ENCODE peak calls at places on chromosomes 5 and 9, in seven cellular contexts. One of them, this sample, is unnamed.
A peak's percentile ranks its signal among the peaks of the same experiment; 100 is the strongest.

GRCh38 chr5:102130386-102130785 is 165.7 kb downstream of the SLCO4C1 start:
- DNase-seq in LHCN-M2: no peak
- DNase-seq in B cell: no peak
- DNase-seq in HEK293T: no peak
- DNase-seq in effector memory CD8-positive, alpha-beta T cell: no peak
- DNase-seq in suprapubic skin: no peak
- DNase-seq in stimulated activated CD8-positive, alpha-beta memory T cell treated with anti-CD3 and anti-CD28 coated beads, Interleukin-15, amount 100 ng/mL, for 24 hours: no peak
- DNase-seq in this sample: no peak

GRCh38 chr5:137580030-137580429 is 80.9 kb upstream of the SPOCK1 start:
- DNase-seq in LHCN-M2: no peak
- DNase-seq in B cell: no peak
- DNase-seq in stimulated activated CD8-positive, alpha-beta memory T cell treated with anti-CD3 and anti-CD28 coated beads, Interleukin-15, amount 100 ng/mL, for 24 hours: no peak
- DNase-seq in effector memory CD8-positive, alpha-beta T cell: no peak
- DNase-seq in suprapubic skin: no peak
- DNase-seq in HEK293T: peak; percentile 14
- DNase-seq in this sample: no peak

GRCh38 chr5:56264417-56265025 is 31.4 kb upstream of the ANKRD55 start:
- DNase-seq in suprapubic skin: no peak
- DNase-seq in stimulated activated CD8-positive, alpha-beta memory T cell treated with anti-CD3 and anti-CD28 coated beads, Interleukin-15, amount 100 ng/mL, for 24 hours: no peak
- DNase-seq in B cell: no peak
- DNase-seq in HEK293T: peak; percentile 65
- DNase-seq in effector memory CD8-positive, alpha-beta T cell: no peak
- DNase-seq in LHCN-M2: peak; percentile 69
- DNase-seq in this sample: peak; percentile 52

GRCh38 chr9:100099722-100100042 is 639 bp downstream of the INVS start:
- DNase-seq in suprapubic skin: no peak
- DNase-seq in HEK293T: peak; percentile 17
- DNase-seq in stimulated activated CD8-positive, alpha-beta memory T cell treated with anti-CD3 and anti-CD28 coated beads, Interleukin-15, amount 100 ng/mL, for 24 hours: no peak
- DNase-seq in LHCN-M2: no peak
- DNase-seq in B cell: no peak
- DNase-seq in effector memory CD8-positive, alpha-beta T cell: no peak
- DNase-seq in this sample: no peak

GRCh38 chr5:91049800-91050199 is 333.3 kb downstream of the ARRDC3 start:
- DNase-seq in B cell: no peak
- DNase-seq in suprapubic skin: no peak
- DNase-seq in LHCN-M2: peak; percentile 49
- DNase-seq in effector memory CD8-positive, alpha-beta T cell: no peak
- DNase-seq in HEK293T: no peak
- DNase-seq in stimulated activated CD8-positive, alpha-beta memory T cell treated with anti-CD3 and anti-CD28 coated beads, Interleukin-15, amount 100 ng/mL, for 24 hours: no peak
- DNase-seq in this sample: no peak

GRCh38 chr9:85647571-85647970 is 94.2 kb downstream of the AGTPBP1 start:
- DNase-seq in stimulated activated CD8-positive, alpha-beta memory T cell treated with anti-CD3 and anti-CD28 coated beads, Interleukin-15, amount 100 ng/mL, for 24 hours: no peak
- DNase-seq in LHCN-M2: no peak
- DNase-seq in effector memory CD8-positive, alpha-beta T cell: no peak
- DNase-seq in HEK293T: no peak
- DNase-seq in B cell: peak; percentile 11
- DNase-seq in suprapubic skin: no peak
- DNase-seq in this sample: peak; percentile 31

GRCh38 chr9:114503009-114503408 is 2.3 kb downstream of the WHRN start:
- DNase-seq in B cell: no peak
- DNase-seq in suprapubic skin: no peak
- DNase-seq in stimulated activated CD8-positive, alpha-beta memory T cell treated with anti-CD3 and anti-CD28 coated beads, Interleukin-15, amount 100 ng/mL, for 24 hours: no peak
- DNase-seq in HEK293T: no peak
- DNase-seq in effector memory CD8-positive, alpha-beta T cell: no peak
- DNase-seq in LHCN-M2: no peak
- DNase-seq in this sample: peak; percentile 61

GRCh38 chr9:78680196-78680595 is 383.3 kb downstream of the PSAT1 start:
- DNase-seq in effector memory CD8-positive, alpha-beta T cell: no peak
- DNase-seq in suprapubic skin: no peak
- DNase-seq in B cell: no peak
- DNase-seq in HEK293T: no peak
- DNase-seq in stimulated activated CD8-positive, alpha-beta memory T cell treated with anti-CD3 and anti-CD28 coated beads, Interleukin-15, amount 100 ng/mL, for 24 hours: no peak
- DNase-seq in LHCN-M2: no peak
- DNase-seq in this sample: no peak

GRCh38 chr5:102760815-102761214 is 5.7 kb downstream of the PAM start:
- DNase-seq in B cell: no peak
- DNase-seq in effector memory CD8-positive, alpha-beta T cell: no peak
- DNase-seq in LHCN-M2: peak; percentile 37
- DNase-seq in HEK293T: no peak
- DNase-seq in suprapubic skin: no peak
- DNase-seq in stimulated activated CD8-positive, alpha-beta memory T cell treated with anti-CD3 and anti-CD28 coated beads, Interleukin-15, amount 100 ng/mL, for 24 hours: no peak
- DNase-seq in this sample: no peak

GRCh38 chr9:129383005-129383414 is 204.9 kb upstream of the IER5L start:
- DNase-seq in stimulated activated CD8-positive, alpha-beta memory T cell treated with anti-CD3 and anti-CD28 coated beads, Interleukin-15, amount 100 ng/mL, for 24 hours: no peak
- DNase-seq in LHCN-M2: no peak
- DNase-seq in effector memory CD8-positive, alpha-beta T cell: no peak
- DNase-seq in B cell: no peak
- DNase-seq in HEK293T: no peak
- DNase-seq in suprapubic skin: no peak
- DNase-seq in this sample: no peak

GRCh38 chr5:106121972-106122605 is 1548.6 kb downstream of the EFNA5 start:
- DNase-seq in B cell: no peak
- DNase-seq in HEK293T: peak; percentile 71
- DNase-seq in effector memory CD8-positive, alpha-beta T cell: no peak
- DNase-seq in LHCN-M2: peak; percentile 16
- DNase-seq in suprapubic skin: no peak
- DNase-seq in stimulated activated CD8-positive, alpha-beta memory T cell treated with anti-CD3 and anti-CD28 coated beads, Interleukin-15, amount 100 ng/mL, for 24 hours: no peak
- DNase-seq in this sample: peak; percentile 20

GRCh38 chr5:135102716-135103696 is 69.0 kb upstream of the PITX1 start:
- DNase-seq in effector memory CD8-positive, alpha-beta T cell: no peak
- DNase-seq in suprapubic skin: peak; percentile 74
- DNase-seq in LHCN-M2: no peak
- DNase-seq in HEK293T: no peak
- DNase-seq in stimulated activated CD8-positive, alpha-beta memory T cell treated with anti-CD3 and anti-CD28 coated beads, Interleukin-15, amount 100 ng/mL, for 24 hours: no peak
- DNase-seq in B cell: no peak
- DNase-seq in this sample: no peak

GRCh38 chr5:1115123-1115815 is 3.4 kb upstream of the SLC12A7 start:
- DNase-seq in stimulated activated CD8-positive, alpha-beta memory T cell treated with anti-CD3 and anti-CD28 coated beads, Interleukin-15, amount 100 ng/mL, for 24 hours: no peak
- DNase-seq in LHCN-M2: no peak
- DNase-seq in effector memory CD8-positive, alpha-beta T cell: no peak
- DNase-seq in B cell: no peak
- DNase-seq in suprapubic skin: no peak
- DNase-seq in HEK293T: no peak
- DNase-seq in this sample: no peak

GRCh38 chr9:123727332-123727731 is 202.6 kb downstream of the DENND1A start:
- DNase-seq in suprapubic skin: no peak
- DNase-seq in stimulated activated CD8-positive, alpha-beta memory T cell treated with anti-CD3 and anti-CD28 coated beads, Interleukin-15, amount 100 ng/mL, for 24 hours: no peak
- DNase-seq in B cell: no peak
- DNase-seq in effector memory CD8-positive, alpha-beta T cell: no peak
- DNase-seq in LHCN-M2: peak; percentile 20
- DNase-seq in HEK293T: no peak
- DNase-seq in this sample: no peak